ENCODE peak calls at places on chromosomes 2 and 18, in nine cellular contexts. M is AG04450, E is uterus, A is OCI-LY7, Y is tibial artery, U is spleen, K is AG09319, H is GM13977, V is adrenal gland. G is an unnamed sample.

GRCh38 chr2:4693266-4693665 is 989.9 kb downstream of the DCDC2C start:
- DNase-seq in H (no peak), V (peak; percentile 10), K (no peak), U (no peak), A (no peak), M (no peak), Y (peak; percentile 20), E (no peak), G (no peak)

GRCh38 chr2:8312861-8313768 is 368.7 kb upstream of the ID2 start:
- DNase-seq in E (no peak), A (peak; percentile 80), V (no peak), H (peak; percentile 77), M (no peak), K (no peak), Y (no peak), U (no peak), G (no peak)

GRCh38 chr2:151381266-151381665 is 23.9 kb downstream of the TNFAIP6 start:
- DNase-seq in K (no peak), E (no peak), M (no peak), V (no peak), Y (no peak), U (no peak), H (no peak), A (no peak), G (no peak)

GRCh38 chr2:9212010-9212638 is 5.5 kb downstream of the ASAP2 start:
- DNase-seq in K (no peak), E (no peak), Y (no peak), A (no peak), H (no peak), U (peak; percentile 36), V (no peak), M (no peak), G (no peak)

GRCh38 chr18:58584219-58585127 is 44.4 kb downstream of the ALPK2 start:
- DNase-seq in K (no peak), U (no peak), H (no peak), A (no peak), Y (no peak), M (no peak), V (no peak), E (no peak), G (no peak)

GRCh38 chr2:236882931-236883330 is 202.8 kb upstream of the COPS8 start:
- DNase-seq in K (no peak), E (no peak), H (no peak), Y (no peak), V (no peak), A (no peak), U (no peak), M (no peak), G (no peak)

GRCh38 chr2:17578466-17578928 is 38.0 kb downstream of the VSNL1 start:
- DNase-seq in A (peak; percentile 4), Y (no peak), U (no peak), V (no peak), H (no peak), E (no peak), K (no peak), M (no peak), G (no peak)

GRCh38 chr2:170121689-170122088 is 56.3 kb upstream of the MYO3B start:
- DNase-seq in M (no peak), V (no peak), H (no peak), U (no peak), Y (no peak), A (no peak), K (no peak), E (no peak), G (no peak)

GRCh38 chr18:72866901-72867701 is 686 bp downstream of the NETO1 start:
- DNase-seq in Y (no peak), H (peak; percentile 38), M (no peak), E (no peak), U (peak; percentile 77), A (no peak), V (no peak), K (no peak), G (no peak)

GRCh38 chr2:227616631-227617030 is 667 bp upstream of the SCYGR4 start:
- DNase-seq in M (no peak), H (peak; percentile 6), A (no peak), K (no peak), E (no peak), V (no peak), Y (no peak), U (no peak), G (no peak)

GRCh38 chr2:227614246-227614645 is 394 bp downstream of the SCYGR3 start:
- DNase-seq in K (no peak), E (no peak), M (no peak), Y (no peak), U (no peak), V (no peak), H (peak; percentile 7), A (no peak), G (no peak)

GRCh38 chr2:227615181-227615580 is 541 bp upstream of the SCYGR3 start:
- DNase-seq in K (no peak), Y (no peak), A (no peak), H (peak; percentile 20), V (no peak), E (no peak), U (no peak), M (no peak), G (no peak)

GRCh38 chr2:227614740-227615139 is at the start of gene SCYGR3:
- DNase-seq in Y (no peak), U (no peak), A (no peak), M (no peak), H (peak; percentile 8), E (no peak), V (no peak), K (no peak), G (no peak)

DNA sequence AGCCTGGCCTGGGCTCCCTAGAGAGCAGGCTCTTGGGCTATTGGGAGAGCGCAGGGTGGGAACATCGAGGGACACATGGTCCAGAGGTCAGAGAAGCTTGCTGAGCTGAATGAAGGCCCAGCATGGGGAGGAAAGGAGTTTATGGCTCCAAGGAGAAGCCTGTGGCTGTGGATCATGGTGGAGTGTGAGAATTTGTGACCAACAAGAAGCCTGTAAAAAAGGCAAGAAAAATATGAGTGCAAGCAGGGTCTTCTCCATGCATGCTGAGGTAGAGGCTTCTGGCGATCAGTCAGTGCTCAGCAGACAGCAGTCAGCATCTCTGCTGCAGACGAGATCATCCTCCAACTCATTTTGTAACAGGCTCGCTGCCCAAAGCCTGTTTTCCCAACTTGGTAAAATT is 1.3 kb upstream of the SCYGR3 start:
- DNase-seq in Y (no peak), K (no peak), U (no peak), V (no peak), A (no peak), M (no peak), H (peak; percentile 6), E (no peak), G (no peak)
- TF ChIP-seq CTCF in Y (no peak), K (no peak), U (no peak), V (no peak), A (no peak), M (no peak), H (no peak), E (no peak), G (no peak)

GRCh38 chr2:36670881-36671595 is 25.5 kb upstream of the VIT start:
- DNase-seq in K (no peak), E (no peak), U (no peak), A (no peak), V (no peak), M (no peak), Y (no peak), H (no peak), G (no peak)

GRCh38 chr2:36675579-36675978 is 20.9 kb upstream of the VIT start:
- DNase-seq in Y (no peak), K (no peak), A (no peak), H (no peak), E (no peak), M (no peak), V (no peak), U (no peak), G (no peak)

GRCh38 chr2:36671731-36672130 is 24.8 kb upstream of the VIT start:
- DNase-seq in K (no peak), V (no peak), A (no peak), E (no peak), U (no peak), Y (no peak), H (no peak), M (no peak), G (no peak)

GRCh38 chr2:36676364-36676763 is 20.1 kb upstream of the VIT start:
- DNase-seq in E (no peak), K (no peak), Y (no peak), U (no peak), V (no peak), H (no peak), A (no peak), M (no peak), G (no peak)

GRCh38 chr2:36672199-36672598 is 24.3 kb upstream of the VIT start:
- DNase-seq in E (no peak), A (peak; percentile 26), K (no peak), M (no peak), Y (no peak), U (no peak), H (no peak), V (no peak), G (no peak)
- TF ChIP-seq CTCF in E (no peak), A (peak; percentile 77), K (peak; percentile 64), M (peak; percentile 69), Y (peak; percentile 34), U (no peak), H (peak; percentile 22), V (peak; percentile 38), G (peak; percentile 79)

GRCh38 chr2:205496370-205496769 is 185.9 kb upstream of the NRP2 start:
- DNase-seq in Y (no peak), V (no peak), A (no peak), M (no peak), U (no peak), K (no peak), E (no peak), H (no peak), G (no peak)
- TF ChIP-seq CTCF in Y (no peak), V (no peak), A (no peak), M (peak; percentile 5), U (no peak), K (no peak), E (no peak), H (no peak), G (no peak)

GRCh38 chr2:39851251-39851650 is 72.2 kb upstream of the THUMPD2 start:
- DNase-seq in H (no peak), Y (no peak), M (no peak), U (no peak), A (no peak), V (no peak), E (no peak), K (no peak), G (no peak)

GRCh38 chr2:39855856-39856255 is 76.8 kb upstream of the THUMPD2 start:
- DNase-seq in V (no peak), M (no peak), U (no peak), H (no peak), A (no peak), Y (no peak), E (no peak), K (no peak), G (no peak)

GRCh38 chr2:39849982-39850526 is 71.0 kb upstream of the THUMPD2 start:
- DNase-seq in U (no peak), K (no peak), M (no peak), E (no peak), V (no peak), Y (no peak), A (peak; percentile 35), H (no peak), G (no peak)

DNA sequence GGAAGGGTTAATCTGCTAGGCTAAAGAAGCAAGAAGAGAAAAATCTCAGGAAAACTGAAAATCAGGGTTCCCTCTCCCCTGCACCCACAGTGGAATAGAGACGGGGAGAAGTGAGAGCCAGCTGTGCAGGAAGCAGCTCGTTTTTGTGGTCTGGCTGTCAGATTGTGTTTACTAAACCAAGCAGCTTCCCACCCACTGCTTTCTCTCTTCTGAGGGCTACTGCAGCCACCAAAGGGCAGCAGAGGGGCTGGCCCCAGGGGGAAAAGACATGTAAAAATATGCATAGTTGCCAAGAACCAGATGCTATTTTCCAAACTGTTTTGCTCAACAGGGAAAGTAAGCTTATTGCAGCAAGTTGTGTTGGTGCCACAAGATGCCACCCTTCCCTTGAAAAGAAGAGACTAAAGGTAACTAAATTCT is 72.6 kb upstream of the THUMPD2 start:
- DNase-seq in V (no peak), E (no peak), H (no peak), Y (no peak), K (peak; percentile 48), A (peak; percentile 87), U (no peak), M (peak; percentile 47), G (no peak)
- TF ChIP-seq CTCF in V (no peak), E (no peak), H (no peak), Y (no peak), K (peak; percentile 22), A (peak; percentile 67), U (no peak), M (no peak), G (peak; percentile 26)